ENCODE peak calls at places on chromosome 19, in five cellular contexts. One of them, this sample, is unnamed.

GRCh38 chr19:12450817-12451216 is 10.0 kb upstream of the ZNF443 start:
- DNase-seq in fibroblast of lung: no peak
- DNase-seq in PC-9: no peak
- DNase-seq in K562: no peak
- DNase-seq in neuronal stem cell: no peak
- DNase-seq in this sample: no peak

GRCh38 chr19:12727745-12728433 is 4.2 kb upstream of the TNPO2 start:
- DNase-seq in fibroblast of lung: no peak
- DNase-seq in PC-9: no peak
- DNase-seq in K562: no peak
- DNase-seq in neuronal stem cell: no peak
- DNase-seq in this sample: no peak

GRCh38 chr19:44694184-44694579 is 4.8 kb upstream of the CEACAM16 start:
- DNase-seq in fibroblast of lung: no peak
- DNase-seq in PC-9: no peak
- DNase-seq in K562: peak
- DNase-seq in neuronal stem cell: no peak
- DNase-seq in this sample: no peak

GRCh38 chr19:39499082-39499642 is 415 bp downstream of the DLL3 start:
- DNase-seq in fibroblast of lung: peak
- DNase-seq in PC-9: no peak
- DNase-seq in K562: no peak
- DNase-seq in neuronal stem cell: no peak
- DNase-seq in this sample: no peak

GRCh38 chr19:47005873-47006272 is 13.8 kb upstream of the NPAS1 start:
- DNase-seq in fibroblast of lung: no peak
- DNase-seq in PC-9: no peak
- DNase-seq in K562: no peak
- DNase-seq in neuronal stem cell: no peak
- DNase-seq in this sample: no peak

GRCh38 chr19:41939861-41940442 is 11.7 kb upstream of the ERFL start:
- DNase-seq in fibroblast of lung: no peak
- DNase-seq in PC-9: no peak
- DNase-seq in K562: peak
- DNase-seq in neuronal stem cell: no peak
- DNase-seq in this sample: no peak

GRCh38 chr19:13906525-13906904 is 514 bp downstream of the CC2D1A start:
- DNase-seq in fibroblast of lung: no peak
- DNase-seq in PC-9: peak
- DNase-seq in K562: no peak
- DNase-seq in neuronal stem cell: no peak
- DNase-seq in this sample: peak

GRCh38 chr19:46271488-46272197 is 25.2 kb upstream of the HIF3A start:
- DNase-seq in fibroblast of lung: peak
- DNase-seq in PC-9: peak
- DNase-seq in K562: no peak
- DNase-seq in neuronal stem cell: no peak
- DNase-seq in this sample: no peak

GRCh38 chr19:2079865-2080301 is 16.2 kb downstream of the MOB3A start:
- DNase-seq in fibroblast of lung: no peak
- DNase-seq in PC-9: no peak
- DNase-seq in K562: peak
- DNase-seq in neuronal stem cell: no peak
- DNase-seq in this sample: no peak

GRCh38 chr19:42229855-42230331 is 9.8 kb downstream of the ZNF526 start:
- DNase-seq in fibroblast of lung: no peak
- DNase-seq in PC-9: no peak
- DNase-seq in K562: no peak
- DNase-seq in neuronal stem cell: no peak
- DNase-seq in this sample: no peak

GRCh38 chr19:31127132-31127967 is 221.9 kb downstream of the TSHZ3 start:
- DNase-seq in fibroblast of lung: peak
- DNase-seq in PC-9: no peak
- DNase-seq in K562: no peak
- DNase-seq in neuronal stem cell: no peak
- DNase-seq in this sample: no peak

GRCh38 chr19:44987148-44987675 is 14.1 kb upstream of the RELB start:
- DNase-seq in fibroblast of lung: no peak
- DNase-seq in PC-9: no peak
- DNase-seq in K562: no peak
- DNase-seq in neuronal stem cell: no peak
- DNase-seq in this sample: no peak

GRCh38 chr19:53511933-53512374 is 26.0 kb upstream of the ZNF331 start:
- DNase-seq in fibroblast of lung: peak
- DNase-seq in PC-9: peak
- DNase-seq in K562: peak
- DNase-seq in neuronal stem cell: peak
- DNase-seq in this sample: no peak

GRCh38 chr19:45913874-45914830 is at the start of gene NANOS2:
- DNase-seq in fibroblast of lung: no peak
- DNase-seq in PC-9: no peak
- DNase-seq in K562: peak
- DNase-seq in neuronal stem cell: peak
- DNase-seq in this sample: no peak

GRCh38 chr19:3338541-3339181 is 27.7 kb upstream of the NFIC start:
- DNase-seq in fibroblast of lung: no peak
- DNase-seq in PC-9: no peak
- DNase-seq in K562: peak
- DNase-seq in neuronal stem cell: no peak
- DNase-seq in this sample: no peak

GRCh38 chr19:38233740-38234251 is 9.8 kb upstream of the DPF1 start:
- DNase-seq in fibroblast of lung: peak
- DNase-seq in PC-9: peak
- DNase-seq in K562: peak
- DNase-seq in neuronal stem cell: peak
- DNase-seq in this sample: peak

GRCh38 chr19:13505761-13506549 is at the start of gene CACNA1A:
- DNase-seq in fibroblast of lung: peak
- DNase-seq in PC-9: no peak
- DNase-seq in K562: peak
- DNase-seq in neuronal stem cell: peak
- DNase-seq in this sample: no peak

GRCh38 chr19:19406878-19407639 is 1.6 kb downstream of the GATAD2A start:
- DNase-seq in fibroblast of lung: peak
- DNase-seq in PC-9: peak
- DNase-seq in K562: no peak
- DNase-seq in neuronal stem cell: no peak
- DNase-seq in this sample: peak

GRCh38 chr19:15195381-15195964 is 5.3 kb downstream of the NOTCH3 start:
- DNase-seq in fibroblast of lung: peak
- DNase-seq in PC-9: peak
- DNase-seq in K562: peak
- DNase-seq in neuronal stem cell: peak
- DNase-seq in this sample: no peak

GRCh38 chr19:23052349-23052748 is 49.4 kb upstream of the ZNF728 start:
- DNase-seq in fibroblast of lung: no peak
- DNase-seq in PC-9: no peak
- DNase-seq in K562: no peak
- DNase-seq in neuronal stem cell: no peak
- DNase-seq in this sample: no peak

GRCh38 chr19:38317104-38317612 is 1.4 kb upstream of the YIF1B start:
- DNase-seq in fibroblast of lung: no peak
- DNase-seq in PC-9: no peak
- DNase-seq in K562: peak
- DNase-seq in neuronal stem cell: no peak
- DNase-seq in this sample: no peak

GRCh38 chr19:39828015-39828633 is 5.8 kb downstream of the DYRK1B start:
- DNase-seq in fibroblast of lung: no peak
- DNase-seq in PC-9: no peak
- DNase-seq in K562: no peak
- DNase-seq in neuronal stem cell: no peak
- DNase-seq in this sample: no peak

GRCh38 chr19:632228-633067 is 889 bp downstream of the POLRMT start:
- DNase-seq in fibroblast of lung: peak
- DNase-seq in PC-9: no peak
- DNase-seq in K562: peak
- DNase-seq in neuronal stem cell: peak
- DNase-seq in this sample: peak

GRCh38 chr19:718251-719024 is 9.7 kb downstream of the PALM start:
- DNase-seq in fibroblast of lung: no peak
- DNase-seq in PC-9: no peak
- DNase-seq in K562: no peak
- DNase-seq in neuronal stem cell: no peak
- DNase-seq in this sample: no peak

GRCh38 chr19:38434549-38435051 is 1.1 kb downstream of the RYR1 start:
- DNase-seq in fibroblast of lung: no peak
- DNase-seq in PC-9: no peak
- DNase-seq in K562: peak
- DNase-seq in neuronal stem cell: no peak
- DNase-seq in this sample: no peak

GRCh38 chr19:44800461-44800860 is 8.4 kb upstream of the BCAM start:
- DNase-seq in fibroblast of lung: peak
- DNase-seq in PC-9: peak
- DNase-seq in K562: peak
- DNase-seq in neuronal stem cell: peak
- DNase-seq in this sample: peak

DNA sequence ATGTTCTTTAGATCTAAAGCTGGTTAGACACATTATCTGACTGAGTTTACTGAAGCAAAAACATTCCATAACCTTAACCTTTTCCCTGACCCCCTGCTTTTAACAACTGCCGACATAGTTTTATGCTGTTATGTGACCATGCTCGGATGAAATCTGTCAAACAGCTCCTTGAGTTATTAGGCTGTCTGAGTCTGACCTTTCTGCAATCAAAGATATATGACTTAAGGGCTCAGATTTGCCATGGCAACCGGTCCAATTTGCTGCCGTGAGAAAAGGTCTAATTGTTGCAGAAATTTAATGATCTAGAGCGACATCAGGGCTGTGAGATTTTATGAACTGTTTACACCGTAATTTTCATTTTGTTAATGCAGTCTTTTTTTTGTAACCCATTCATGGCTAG is 61.8 kb downstream of the URI1 start:
- DNase-seq in fibroblast of lung: no peak
- DNase-seq in PC-9: no peak
- DNase-seq in K562: no peak
- DNase-seq in neuronal stem cell: no peak
- DNase-seq in this sample: no peak
- H3K4me2 ChIP-seq in fibroblast of lung: no peak
- H3K4me2 ChIP-seq in PC-9: no peak
- H3K4me2 ChIP-seq in K562: no peak
- H3K4me2 ChIP-seq in neuronal stem cell: no peak
- H3K4me2 ChIP-seq in this sample: no peak

DNA sequence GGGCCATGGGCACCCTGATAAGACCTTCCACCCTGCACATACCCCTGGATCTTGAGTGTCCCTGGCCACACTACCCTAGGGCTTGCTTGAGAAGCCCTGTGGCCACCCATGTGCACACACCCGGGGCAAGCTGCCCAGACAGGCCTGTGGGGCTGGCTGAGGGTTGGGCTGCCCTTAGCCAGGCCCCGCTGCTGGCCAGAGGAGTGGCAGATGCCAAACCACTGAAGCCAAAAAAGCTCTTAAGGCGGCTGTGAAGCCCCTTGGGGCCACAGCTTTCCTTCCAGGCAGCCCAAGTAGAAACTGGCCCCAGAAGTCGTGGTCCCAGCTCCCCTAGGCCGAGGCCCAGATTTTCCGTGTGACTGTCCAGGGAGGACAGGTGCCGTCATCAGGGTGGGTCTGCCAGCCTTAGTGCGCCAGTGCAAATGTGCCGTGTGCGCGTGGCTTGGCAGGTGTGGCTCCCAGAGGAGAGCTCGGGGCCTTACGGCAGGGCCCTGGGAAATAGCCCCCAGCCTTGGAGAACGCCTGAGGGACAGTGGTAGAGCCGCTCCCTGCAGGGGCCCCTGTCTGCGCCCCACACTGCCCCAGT is 14.8 kb downstream of the CEBPG start:
- DNase-seq in fibroblast of lung: no peak
- DNase-seq in PC-9: no peak
- DNase-seq in K562: no peak
- DNase-seq in neuronal stem cell: no peak
- DNase-seq in this sample: no peak
- H3K27ac ChIP-seq in fibroblast of lung: no peak
- H3K27ac ChIP-seq in PC-9: no peak
- H3K27ac ChIP-seq in K562: no peak
- H3K27ac ChIP-seq in neuronal stem cell: no peak
- H3K27ac ChIP-seq in this sample: no peak

DNA sequence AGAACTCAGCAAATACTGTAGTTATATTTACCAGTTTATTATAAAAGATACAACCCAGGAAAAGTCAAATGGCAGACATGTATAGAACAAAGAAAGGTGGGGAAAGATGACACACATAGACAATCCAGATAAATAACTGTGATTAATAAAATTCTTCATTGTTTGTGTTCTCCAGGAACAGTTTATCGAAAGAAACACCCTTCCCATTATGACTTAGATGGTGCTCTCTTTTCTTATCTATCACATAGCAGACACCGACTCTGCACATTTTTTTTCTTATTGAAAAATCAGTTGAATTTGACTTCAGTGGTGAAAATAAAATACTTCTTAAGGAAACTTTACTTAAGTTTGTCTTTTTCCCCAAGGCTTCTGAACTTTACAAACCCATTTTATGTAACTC is 6.2 kb downstream of the ZNF708 start:
- DNase-seq in fibroblast of lung: peak
- DNase-seq in PC-9: no peak
- DNase-seq in K562: peak
- DNase-seq in neuronal stem cell: no peak
- DNase-seq in this sample: no peak
- H3K4me3 ChIP-seq in fibroblast of lung: no peak
- H3K4me3 ChIP-seq in PC-9: no peak
- H3K4me3 ChIP-seq in K562: no peak
- H3K4me3 ChIP-seq in neuronal stem cell: no peak
- H3K4me3 ChIP-seq in this sample: no peak

GRCh38 chr19:50419580-50420035 is 870 bp downstream of the SPIB start:
- DNase-seq in fibroblast of lung: no peak
- DNase-seq in PC-9: no peak
- DNase-seq in K562: no peak
- DNase-seq in neuronal stem cell: no peak
- DNase-seq in this sample: no peak

GRCh38 chr19:50418186-50419021 is at the start of gene SPIB:
- DNase-seq in fibroblast of lung: no peak
- DNase-seq in PC-9: no peak
- DNase-seq in K562: no peak
- DNase-seq in neuronal stem cell: no peak
- DNase-seq in this sample: no peak

GRCh38 chr19:50417850-50418185 is 920 bp upstream of the SPIB start:
- DNase-seq in fibroblast of lung: no peak
- DNase-seq in PC-9: no peak
- DNase-seq in K562: no peak
- DNase-seq in neuronal stem cell: no peak
- DNase-seq in this sample: no peak

GRCh38 chr19:50420127-50420526 is 1.4 kb downstream of the SPIB start:
- DNase-seq in fibroblast of lung: no peak
- DNase-seq in PC-9: no peak
- DNase-seq in K562: no peak
- DNase-seq in neuronal stem cell: no peak
- DNase-seq in this sample: no peak

DNA sequence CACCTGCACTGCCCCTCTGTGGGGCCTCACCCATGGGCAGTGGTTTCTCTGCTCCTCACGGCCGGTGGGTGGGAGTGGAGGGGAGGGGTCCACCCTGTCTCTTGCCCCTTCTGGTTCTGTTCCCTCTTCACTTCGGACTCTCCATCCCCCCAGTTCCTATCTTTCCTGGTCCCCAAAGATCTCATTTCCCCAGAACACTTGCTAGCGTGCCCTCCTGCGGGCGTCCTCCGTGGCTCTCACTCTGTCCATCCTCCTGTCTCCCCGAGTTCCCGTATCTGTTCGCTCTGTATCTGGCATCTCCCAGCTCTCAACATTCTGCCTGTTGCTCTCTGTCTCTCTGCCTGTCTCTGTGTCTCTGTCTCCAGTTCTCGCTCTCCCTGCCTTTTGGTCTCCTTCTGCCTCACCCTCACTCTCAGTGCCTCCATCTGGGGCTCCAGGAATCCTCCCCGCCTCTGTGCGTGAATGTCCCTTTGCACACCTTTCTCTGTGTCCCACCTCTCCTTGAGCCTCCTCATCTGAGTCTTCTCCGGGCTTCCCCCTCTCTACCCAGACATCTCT is 363 bp downstream of the SPIB start:
- DNase-seq in fibroblast of lung: no peak
- DNase-seq in PC-9: no peak
- DNase-seq in K562: no peak
- DNase-seq in neuronal stem cell: no peak
- DNase-seq in this sample: no peak
- H3K4me2 ChIP-seq in fibroblast of lung: no peak
- H3K4me2 ChIP-seq in PC-9: no peak
- H3K4me2 ChIP-seq in K562: no peak
- H3K4me2 ChIP-seq in neuronal stem cell: peak
- H3K4me2 ChIP-seq in this sample: peak